ENCODE peak calls at places on chromosomes 5 and 9, in seven cellular contexts. R, M, W, F, L, P and T are unnamed samples.
A peak's percentile ranks its signal among the peaks of the same experiment; 100 is the strongest.

GRCh38 chr9:88258012-88258411 is 119.7 kb upstream of the SPATA31C2 start:
- DNase-seq in L (no peak), M (no peak), P (no peak), F (peak; percentile 64), R (no peak), W (peak; percentile 31), T (peak; percentile 49)

GRCh38 chr5:107855171-107855570 is 184.4 kb upstream of the EFNA5 start:
- DNase-seq in R (no peak), F (no peak), M (no peak), L (no peak), P (no peak), W (no peak), T (no peak)

GRCh38 chr9:108142504-108143201 is 653.1 kb upstream of the KLF4 start:
- DNase-seq in L (peak; percentile 55), M (peak; percentile 87), P (no peak), F (peak; percentile 89), W (peak; percentile 76), R (peak; percentile 76), T (peak; percentile 83)

GRCh38 chr9:105390901-105391300 is 56.9 kb upstream of the FSD1L start:
- DNase-seq in P (no peak), L (no peak), F (no peak), M (no peak), W (no peak), R (no peak), T (no peak)

GRCh38 chr5:38899936-38900335 is 54.1 kb downstream of the OSMR start:
- DNase-seq in F (no peak), P (no peak), W (no peak), R (no peak), L (no peak), M (no peak), T (no peak)

GRCh38 chr9:11158063-11158462 is 545.3 kb upstream of the PTPRD start:
- DNase-seq in L (no peak), F (no peak), P (no peak), M (peak; percentile 60), W (no peak), R (no peak), T (no peak)

GRCh38 chr5:55509768-55510522 is 24.8 kb downstream of the PLPP1 start:
- DNase-seq in W (no peak), L (no peak), F (peak; percentile 49), R (no peak), M (no peak), P (no peak), T (no peak)

GRCh38 chr5:65588694-65589093 is 25.6 kb downstream of the PPWD1 start:
- DNase-seq in W (no peak), F (no peak), L (no peak), M (no peak), P (no peak), R (no peak), T (no peak)

GRCh38 chr9:85172001-85172978 is 502.8 kb downstream of the NTRK2 start:
- DNase-seq in F (no peak), P (no peak), R (peak; percentile 32), M (no peak), W (no peak), L (no peak), T (no peak)

GRCh38 chr9:133726401-133727276 is 11.5 kb downstream of the SARDH start:
- DNase-seq in W (peak; percentile 61), L (peak; percentile 52), M (peak; percentile 63), P (peak; percentile 38), F (peak; percentile 24), R (peak; percentile 22), T (peak; percentile 66)

GRCh38 chr5:181281984-181282316 is 21.0 kb upstream of the TRIM52 start:
- DNase-seq in W (no peak), L (no peak), R (no peak), M (no peak), F (no peak), P (no peak), T (no peak)

GRCh38 chr9:79264511-79265448 is 307.0 kb upstream of the TLE4 start:
- DNase-seq in P (no peak), F (no peak), W (no peak), L (no peak), M (no peak), R (no peak), T (no peak)

GRCh38 chr5:173055042-173055721 is 970 bp upstream of the CREBRF start:
- DNase-seq in L (no peak), R (no peak), P (no peak), M (no peak), F (no peak), W (no peak), T (no peak)

GRCh38 chr9:107492381-107492780 is 2.8 kb upstream of the KLF4 start:
- DNase-seq in F (no peak), R (no peak), W (no peak), M (no peak), L (no peak), P (no peak), T (no peak)

GRCh38 chr5:4662845-4663244 is 477.3 kb upstream of the ADAMTS16 start:
- DNase-seq in R (no peak), W (no peak), L (no peak), M (no peak), F (no peak), P (no peak), T (no peak)

GRCh38 chr9:73143606-73144328 is 7.9 kb upstream of the ANXA1 start:
- DNase-seq in R (no peak), P (peak; percentile 68), L (no peak), M (no peak), F (peak; percentile 70), W (no peak), T (no peak)

GRCh38 chr5:165157209-165157608 is 1651.8 kb downstream of the MAT2B start:
- DNase-seq in R (no peak), L (no peak), F (no peak), W (no peak), M (no peak), P (no peak), T (no peak)

GRCh38 chr5:114249838-114250237 is 112.0 kb upstream of the KCNN2 start:
- DNase-seq in R (no peak), W (no peak), L (no peak), M (no peak), F (peak; percentile 14), P (no peak), T (no peak)

GRCh38 chr5:141492168-141492885 is 3.4 kb downstream of the PCDHGC5 start:
- DNase-seq in M (peak; percentile 79), P (no peak), F (no peak), R (no peak), W (no peak), L (no peak), T (peak; percentile 67)

GRCh38 chr9:134896834-134897583 is 16.4 kb downstream of the FCN2 start:
- DNase-seq in L (no peak), W (no peak), R (no peak), F (no peak), P (no peak), M (no peak), T (no peak)

GRCh38 chr5:148482697-148483462 is 99.1 kb downstream of the FBXO38 start:
- DNase-seq in F (peak; percentile 59), M (peak; percentile 84), L (peak; percentile 58), P (peak; percentile 44), R (peak; percentile 17), W (peak; percentile 20), T (peak; percentile 36)

GRCh38 chr9:108093773-108094675 is 604.5 kb upstream of the KLF4 start:
- DNase-seq in F (no peak), L (peak; percentile 39), M (no peak), W (no peak), R (no peak), P (peak; percentile 97), T (no peak)

GRCh38 chr9:116958886-116959285 is 271.8 kb downstream of the TRIM32 start:
- DNase-seq in F (no peak), P (no peak), M (no peak), L (no peak), R (no peak), W (no peak), T (no peak)

GRCh38 chr5:124755565-124755964 is 9.1 kb upstream of the ZNF608 start:
- DNase-seq in P (no peak), F (no peak), R (no peak), L (no peak), M (no peak), W (no peak), T (no peak)

DNA sequence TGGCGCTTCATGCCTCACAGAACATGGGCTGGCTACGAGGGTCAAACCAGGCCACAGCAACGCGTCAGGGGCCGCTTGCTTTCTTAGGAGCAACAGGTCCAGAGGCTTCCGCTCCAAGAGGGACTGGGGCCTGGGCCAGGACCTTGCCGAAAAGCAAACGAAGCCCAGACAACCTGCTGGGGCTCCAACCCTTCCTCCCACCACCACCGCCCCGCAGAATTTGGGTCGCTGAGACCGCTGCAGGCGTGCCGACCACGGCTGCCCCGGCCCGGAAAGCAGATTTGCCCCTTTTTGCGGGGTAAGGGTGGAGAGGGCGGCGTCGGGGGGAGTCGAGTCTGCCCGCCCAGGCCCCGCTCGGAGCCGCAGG is 9.9 kb upstream of the GRIN1 start:
- DNase-seq in M (no peak), R (no peak), W (no peak), P (no peak), L (peak; percentile 35), F (no peak), T (peak; percentile 16)
- H3K27ac ChIP-seq in M (peak overlapping the region; percentile 53), R (no peak overlapping the region), W (peak overlapping the region; percentile 28), P (peak overlapping the region; percentile 89), L (peak overlapping the region; percentile 84), F (peak overlapping the region; percentile 10), T (peak overlapping the region; percentile 17)

DNA sequence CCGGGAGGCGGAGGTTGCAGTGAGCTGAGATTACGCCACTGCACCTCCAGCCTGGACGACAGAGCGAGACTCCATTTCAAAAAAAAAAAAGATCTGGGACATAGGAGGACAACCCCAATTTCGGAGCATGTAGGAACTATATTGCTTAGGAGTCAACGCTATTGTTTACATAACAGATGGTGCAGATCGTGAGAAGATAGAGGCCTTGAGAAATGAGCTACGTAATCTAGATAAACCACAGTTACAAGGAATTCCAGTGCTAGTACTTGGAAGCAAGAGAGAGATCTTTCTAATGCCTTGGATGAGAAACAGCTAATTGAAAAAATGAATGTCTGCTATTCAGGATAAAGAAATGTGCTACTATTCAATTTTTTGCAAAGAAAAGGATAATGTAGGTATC is 20.3 kb downstream of the TBC1D2 start:
- DNase-seq in M (no peak), W (no peak), L (no peak), P (no peak), F (no peak), R (no peak), T (no peak)
- TF ChIP-seq POLR2A in M (no peak), W (no peak), L (no peak), P (no peak), F (no peak), R (no peak), T (no peak)

GRCh38 chr5:103464801-103465484 is 97.6 kb downstream of the NUDT12 start:
- DNase-seq in F (no peak), L (no peak), R (no peak), P (no peak), M (no peak), W (no peak), T (no peak)
- TF ChIP-seq CTCF in F (no peak), L (no peak), R (no peak), P (no peak), M (no peak), W (no peak), T (no peak)

DNA sequence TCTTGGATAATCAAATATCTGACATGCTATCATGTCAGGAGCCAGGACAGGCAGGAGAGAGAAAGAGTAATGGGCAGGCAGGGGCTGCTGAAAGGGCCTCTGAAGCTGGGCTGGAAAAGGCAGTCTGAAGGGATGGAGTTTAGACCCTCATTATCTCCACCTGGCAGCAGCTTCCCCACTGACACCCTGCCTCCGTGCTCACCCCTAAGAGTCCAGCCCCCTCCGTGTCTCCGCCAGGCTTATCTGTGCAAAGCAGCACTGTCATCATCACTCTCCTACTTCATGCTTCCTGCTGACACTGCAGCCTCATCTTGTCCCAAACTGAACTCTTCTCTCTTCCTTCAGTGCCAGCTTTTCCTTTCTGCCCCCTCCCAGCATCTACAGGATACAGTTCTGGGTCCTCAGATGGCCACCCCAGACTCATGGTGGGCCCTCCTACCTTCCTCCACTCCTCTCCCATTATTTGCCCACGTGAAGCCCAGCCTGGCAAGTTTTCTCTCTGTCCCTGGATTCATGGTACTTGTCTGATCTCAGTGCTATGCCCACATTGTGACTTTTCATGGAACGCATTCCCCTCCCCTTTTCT is 70.9 kb upstream of the KLF9 start:
- DNase-seq in F (no peak), L (no peak), P (no peak), R (no peak), M (no peak), W (peak; percentile 50), T (no peak)
- H3K27ac ChIP-seq in F (no peak overlapping the region), L (peak overlapping the region; percentile 96), P (no peak overlapping the region), R (peak overlapping the region; percentile 50), M (no peak overlapping the region), W (peak overlapping the region; percentile 90), T (peak overlapping the region; percentile 65)